ENCODE peak calls at places on chromosomes 11 and 22, in nine cellular contexts. Y, F, B, I, P, D, Q, T and C are unnamed samples.

GRCh38 chr11:106281455-106282173 is 204.2 kb downstream of the AASDHPPT start:
- DNase-seq in Q (no peak), P (no peak), F (no peak), Y (no peak), D (no peak), I (peak), T (no peak), B (no peak), C (no peak)

GRCh38 chr11:8015753-8016239 is 28.7 kb downstream of the EIF3F start:
- DNase-seq in Q (no peak), B (no peak), D (no peak), P (no peak), I (peak), T (no peak), F (no peak), Y (no peak), C (no peak)

GRCh38 chr11:61684870-61685610 is 4.8 kb downstream of the DAGLA start:
- DNase-seq in Y (no peak), F (no peak), P (no peak), T (no peak), D (no peak), B (no peak), I (no peak), Q (no peak), C (no peak)

GRCh38 chr11:114984611-114985163 is 306.4 kb downstream of the NXPE2 start:
- DNase-seq in T (no peak), P (no peak), Q (no peak), I (no peak), Y (no peak), F (no peak), B (no peak), D (no peak), C (peak)

GRCh38 chr22:37887610-37888378 is 18.3 kb upstream of the MICALL1 start:
- DNase-seq in Y (no peak), I (peak), P (no peak), B (no peak), T (no peak), D (no peak), Q (peak), F (peak), C (no peak)

GRCh38 chr11:69662806-69663205 is 12.3 kb downstream of the LTO1 start:
- DNase-seq in F (no peak), P (no peak), T (no peak), Y (no peak), D (no peak), I (no peak), Q (no peak), B (no peak), C (no peak)

GRCh38 chr22:47444746-47445065 is 682.3 kb downstream of the TBC1D22A start:
- DNase-seq in B (no peak), Q (no peak), F (no peak), P (no peak), Y (no peak), T (no peak), I (no peak), D (no peak), C (no peak)

GRCh38 chr11:133956650-133957633 is at the start of gene IGSF9B:
- DNase-seq in F (peak), T (peak), B (peak), D (peak), P (peak), I (no peak), Y (peak), Q (peak), C (peak)

GRCh38 chr11:17716807-17717206 is 2.6 kb upstream of the MYOD1 start:
- DNase-seq in F (no peak), I (no peak), D (no peak), Q (no peak), B (no peak), P (no peak), Y (no peak), T (no peak), C (no peak)

GRCh38 chr11:120331301-120331966 is 4.8 kb upstream of the ARHGEF12 start:
- DNase-seq in T (no peak), F (no peak), Y (no peak), Q (no peak), I (peak), B (no peak), P (no peak), D (no peak), C (no peak)

GRCh38 chr11:705646-706438 is at the start of gene EPS8L2:
- DNase-seq in P (no peak), T (no peak), F (no peak), I (no peak), D (no peak), B (no peak), Y (no peak), Q (no peak), C (no peak)

GRCh38 chr11:76724162-76724768 is 53.7 kb upstream of the LRRC32 start:
- DNase-seq in Y (no peak), I (no peak), B (no peak), D (no peak), Q (no peak), T (no peak), F (peak), P (no peak), C (no peak)

GRCh38 chr11:130837194-130837593 is 79.1 kb downstream of the SNX19 start:
- DNase-seq in I (no peak), D (no peak), B (no peak), Q (no peak), P (no peak), F (no peak), Y (no peak), T (no peak), C (no peak)

GRCh38 chr11:68471360-68472340 is 11.1 kb downstream of the PPP6R3 start:
- DNase-seq in Q (no peak), I (no peak), B (no peak), P (no peak), F (no peak), T (peak), D (no peak), Y (no peak), C (no peak)

GRCh38 chr11:99418927-99419707 is 398.4 kb downstream of the CNTN5 start:
- DNase-seq in Y (no peak), B (peak), T (no peak), P (no peak), I (no peak), F (no peak), D (no peak), Q (no peak), C (no peak)

GRCh38 chr11:115452245-115452644 is 52.0 kb downstream of the CADM1 start:
- DNase-seq in T (no peak), P (no peak), I (no peak), F (no peak), Y (no peak), Q (no peak), D (no peak), B (no peak), C (no peak)

GRCh38 chr11:77150836-77151235 is 22.8 kb downstream of the MYO7A start:
- DNase-seq in B (no peak), F (no peak), I (no peak), Y (no peak), D (no peak), Q (no peak), T (no peak), P (no peak), C (no peak)

GRCh38 chr11:44329472-44330230 is 19.7 kb upstream of the ALX4 start:
- DNase-seq in I (no peak), Y (no peak), Q (no peak), B (no peak), F (no peak), P (no peak), T (no peak), D (no peak), C (no peak)

GRCh38 chr11:116415095-116415494 is 357.7 kb downstream of the BUD13 start:
- DNase-seq in D (no peak), Q (no peak), Y (no peak), P (no peak), B (no peak), F (no peak), T (no peak), I (no peak), C (no peak)

GRCh38 chr22:45731798-45732495 is 60.3 kb downstream of the ATXN10 start:
- DNase-seq in F (peak), Y (no peak), T (no peak), I (no peak), Q (peak), D (no peak), P (no peak), B (no peak), C (no peak)

GRCh38 chr22:25987948-25988347 is 181.3 kb upstream of the SEZ6L start:
- DNase-seq in I (no peak), F (no peak), T (no peak), Q (no peak), B (no peak), P (no peak), Y (no peak), D (no peak), C (no peak)

GRCh38 chr22:32760815-32761214 is 40.7 kb upstream of the TIMP3 start:
- DNase-seq in Y (peak), Q (no peak), F (no peak), D (no peak), T (no peak), I (no peak), P (no peak), B (no peak), C (no peak)

GRCh38 chr22:20089977-20090729 is 10.1 kb downstream of the DGCR8 start:
- DNase-seq in F (no peak), B (no peak), D (no peak), Q (no peak), I (peak), Y (no peak), P (no peak), T (no peak), C (no peak)

GRCh38 chr11:95566151-95566670 is 223.4 kb downstream of the FAM76B start:
- DNase-seq in Y (no peak), P (no peak), D (no peak), Q (no peak), B (no peak), T (no peak), F (no peak), I (no peak), C (no peak)

GRCh38 chr11:8584511-8584910 is 9.5 kb downstream of the STK33 start:
- DNase-seq in I (no peak), P (no peak), T (no peak), Q (no peak), B (no peak), F (no peak), Y (no peak), D (no peak), C (peak)

GRCh38 chr11:47946682-47947575 is 33.4 kb upstream of the PTPRJ start:
- DNase-seq in D (no peak), F (no peak), I (peak), P (no peak), Q (no peak), B (no peak), T (no peak), Y (peak), C (no peak)

GRCh38 chr11:3056296-3057068 is 741 bp downstream of the CARS1 start:
- DNase-seq in B (peak), Q (no peak), D (no peak), I (no peak), P (no peak), F (no peak), Y (no peak), T (no peak), C (no peak)

GRCh38 chr11:93521086-93521485 is 22.1 kb downstream of the SMCO4 start:
- DNase-seq in D (no peak), Q (no peak), B (no peak), Y (no peak), F (no peak), I (no peak), P (no peak), T (no peak), C (no peak)

GRCh38 chr22:24039046-24039445 is 27.9 kb downstream of the CABIN1 start:
- DNase-seq in B (no peak), F (no peak), T (no peak), D (no peak), I (no peak), P (no peak), Y (no peak), Q (no peak), C (no peak)

GRCh38 chr22:38108561-38109319 is 1.7 kb downstream of the BAIAP2L2 start:
- DNase-seq in Y (no peak), P (no peak), Q (no peak), I (no peak), T (no peak), F (no peak), D (no peak), B (peak), C (no peak)

GRCh38 chr11:31804439-31805036 is 6.6 kb downstream of the PAX6 start:
- DNase-seq in F (no peak), Q (no peak), I (no peak), P (no peak), Y (no peak), B (peak), D (no peak), T (no peak), C (no peak)

GRCh38 chr22:22748297-22748743 is 103.9 kb downstream of the GGTLC2 start:
- DNase-seq in Q (no peak), F (no peak), P (no peak), B (peak), D (no peak), Y (no peak), T (peak), I (peak), C (no peak)

GRCh38 chr11:44305643-44306468 is 4.1 kb downstream of the ALX4 start:
- DNase-seq in F (no peak), T (no peak), I (no peak), Y (no peak), Q (peak), B (peak), P (no peak), D (no peak), C (no peak)

GRCh38 chr22:36026741-36027140 is 1.9 kb downstream of the RBFOX2 start:
- DNase-seq in Y (no peak), B (no peak), F (peak), I (peak), Q (no peak), D (no peak), T (no peak), P (no peak), C (no peak)

GRCh38 chr11:119175493-119176077 is 7.1 kb downstream of the NLRX1 start:
- DNase-seq in F (no peak), T (no peak), Q (no peak), I (peak), B (no peak), D (no peak), Y (no peak), P (no peak), C (no peak)

GRCh38 chr22:23108324-23109078 is 33.3 kb downstream of the RSPH14 start:
- DNase-seq in I (no peak), P (no peak), Y (no peak), B (no peak), Q (no peak), D (no peak), F (no peak), T (no peak), C (no peak)

GRCh38 chr11:47572715-47573255 is 6.0 kb downstream of the KBTBD4 start:
- DNase-seq in F (no peak), Y (peak), T (no peak), Q (no peak), P (no peak), I (no peak), D (no peak), B (no peak), C (peak)

GRCh38 chr22:47918936-47919505 is 1156.6 kb downstream of the TBC1D22A start:
- DNase-seq in Q (no peak), Y (no peak), P (no peak), T (no peak), D (no peak), B (peak), I (no peak), F (no peak), C (no peak)

GRCh38 chr11:119599864-119600593 is 129.0 kb downstream of the NECTIN1 start:
- DNase-seq in D (no peak), Q (no peak), I (no peak), B (no peak), T (no peak), F (no peak), P (no peak), Y (no peak), C (no peak)